ENCODE peak calls at places on chromosomes 4 and X, in five cellular contexts. Z, R, C, J and A are unnamed samples.

GRCh38 chrX:8987672-8988250 is 46.2 kb downstream of the FAM9B start:
- DNase-seq in Z (no peak), R (no peak), C (peak; percentile 18), J (no peak), A (no peak)

GRCh38 chr4:3865986-3866812 is 100.0 kb downstream of the ADRA2C start:
- DNase-seq in Z (no peak), R (no peak), C (no peak), J (no peak), A (no peak)

GRCh38 chr4:147548251-147548650 is 67.4 kb downstream of the EDNRA start:
- DNase-seq in Z (no peak), R (no peak), C (no peak), J (no peak), A (no peak)

GRCh38 chr4:107603430-107603829 is 116.6 kb downstream of the PAPSS1 start:
- DNase-seq in Z (no peak), R (peak; percentile 18), C (no peak), J (no peak), A (peak; percentile 18)

GRCh38 chr4:139609647-139610046 is 53.6 kb upstream of the SETD7 start:
- DNase-seq in Z (no peak), R (peak; percentile 61), C (no peak), J (peak; percentile 19), A (no peak)

GRCh38 chr4:176792348-176793059 is at the start of gene VEGFC:
- DNase-seq in Z (peak; percentile 13), R (peak; percentile 70), C (no peak), J (peak; percentile 73), A (no peak)

GRCh38 chr4:185335579-185335978 is 60.1 kb downstream of the LRP2BP start:
- DNase-seq in Z (no peak), R (no peak), C (no peak), J (peak; percentile 3), A (no peak)

GRCh38 chrX:16852617-16853179 is 17.5 kb downstream of the RBBP7 start:
- DNase-seq in Z (no peak), R (no peak), C (no peak), J (peak; percentile 48), A (no peak)

GRCh38 chrX:19122641-19123009 is 357 bp upstream of the ADGRG2 start:
- DNase-seq in Z (no peak), R (no peak), C (no peak), J (no peak), A (no peak)

GRCh38 chr4:53022162-53023100 is 160.3 kb downstream of the RASL11B start:
- DNase-seq in Z (no peak), R (no peak), C (no peak), J (no peak), A (no peak)

GRCh38 chr4:173707658-173708415 is 177.8 kb upstream of the HAND2 start:
- DNase-seq in Z (no peak), R (no peak), C (no peak), J (no peak), A (no peak)

GRCh38 chr4:39814403-39815185 is 116.7 kb downstream of the UBE2K start:
- DNase-seq in Z (no peak), R (peak; percentile 5), C (no peak), J (peak; percentile 8), A (no peak)

GRCh38 chr4:67697860-67698655 is 2.9 kb downstream of the UBA6 start:
- DNase-seq in Z (no peak), R (no peak), C (no peak), J (no peak), A (no peak)

GRCh38 chr4:103091601-103092223 is 7.9 kb downstream of the BDH2 start:
- DNase-seq in Z (peak; percentile 9), R (peak; percentile 50), C (no peak), J (peak; percentile 63), A (peak; percentile 32)

GRCh38 chr4:168388890-168389289 is 70.3 kb upstream of the DDX60 start:
- DNase-seq in Z (no peak), R (peak; percentile 58), C (no peak), J (peak; percentile 80), A (no peak)

GRCh38 chr4:103786014-103786413 is 66.2 kb upstream of the TACR3 start:
- DNase-seq in Z (no peak), R (peak; percentile 1), C (no peak), J (peak; percentile 30), A (no peak)

GRCh38 chrX:136453771-136454170 is 34.0 kb upstream of the BRS3 start:
- DNase-seq in Z (no peak), R (no peak), C (no peak), J (no peak), A (no peak)

GRCh38 chr4:142418697-142419096 is 427.4 kb downstream of the INPP4B start:
- DNase-seq in Z (no peak), R (no peak), C (no peak), J (no peak), A (no peak)

GRCh38 chrX:73922856-73923429 is 359.9 kb downstream of the CHIC1 start:
- DNase-seq in Z (no peak), R (no peak), C (no peak), J (peak; percentile 21), A (no peak)

GRCh38 chrX:49610718-49611310 is 12.0 kb downstream of the GAGE1 start:
- DNase-seq in Z (no peak), R (no peak), C (no peak), J (no peak), A (no peak)

GRCh38 chr4:118757761-118758213 is 72.6 kb downstream of the METTL14 start:
- DNase-seq in Z (no peak), R (no peak), C (no peak), J (peak; percentile 73), A (no peak)

GRCh38 chrX:47530054-47530453 is 31.0 kb upstream of the ARAF start:
- DNase-seq in Z (no peak), R (no peak), C (no peak), J (no peak), A (no peak)

GRCh38 chrX:20681691-20682090 is 415.0 kb upstream of the RPS6KA3 start:
- DNase-seq in Z (no peak), R (no peak), C (no peak), J (no peak), A (no peak)

GRCh38 chrX:73855546-73855945 is 292.5 kb downstream of the CHIC1 start:
- DNase-seq in Z (peak; percentile 7), R (peak; percentile 79), C (peak; percentile 10), J (peak; percentile 60), A (peak; percentile 8)

GRCh38 chrX:53682885-53683555 is 3.5 kb downstream of the HUWE1 start:
- DNase-seq in Z (no peak), R (peak; percentile 51), C (peak; percentile 12), J (peak; percentile 56), A (no peak)

GRCh38 chr4:86557526-86557925 is 36.6 kb upstream of the PTPN13 start:
- DNase-seq in Z (no peak), R (no peak), C (no peak), J (peak; percentile 62), A (no peak)

GRCh38 chr4:86558258-86558657 is 35.9 kb upstream of the PTPN13 start:
- DNase-seq in Z (no peak), R (no peak), C (no peak), J (no peak), A (no peak)

GRCh38 chr4:86558799-86559198 is 35.3 kb upstream of the PTPN13 start:
- DNase-seq in Z (no peak), R (no peak), C (no peak), J (peak; percentile 87), A (no peak)

GRCh38 chr4:86554641-86555040 is 39.5 kb upstream of the PTPN13 start:
- DNase-seq in Z (no peak), R (no peak), C (no peak), J (no peak), A (no peak)

GRCh38 chr4:86556791-86557415 is 37.2 kb upstream of the PTPN13 start:
- DNase-seq in Z (no peak), R (no peak), C (no peak), J (peak; percentile 49), A (no peak)
- H3K27ac ChIP-seq in Z (no peak overlapping the region), R (peak overlapping the region; percentile 62), C (no peak overlapping the region), J (peak overlapping the region; percentile 76), A (no peak overlapping the region)

GRCh38 chr4:189237340-189237739 is 703.3 kb upstream of the FRG1 start:
- DNase-seq in Z (no peak), R (no peak), C (no peak), J (no peak), A (no peak)
- H3K27ac ChIP-seq in Z (no peak overlapping the region), R (no peak overlapping the region), C (no peak overlapping the region), J (no peak overlapping the region), A (no peak overlapping the region)

GRCh38 chrX:132022863-132023116 is 312 bp upstream of the STK26 start:
- DNase-seq in Z (peak; percentile 1), R (no peak), C (no peak), J (no peak), A (no peak)
- H3K27ac ChIP-seq in Z (no peak overlapping the region), R (peak overlapping the region; percentile 53), C (peak overlapping the region; percentile 75), J (peak overlapping the region; percentile 37), A (no peak overlapping the region)

DNA sequence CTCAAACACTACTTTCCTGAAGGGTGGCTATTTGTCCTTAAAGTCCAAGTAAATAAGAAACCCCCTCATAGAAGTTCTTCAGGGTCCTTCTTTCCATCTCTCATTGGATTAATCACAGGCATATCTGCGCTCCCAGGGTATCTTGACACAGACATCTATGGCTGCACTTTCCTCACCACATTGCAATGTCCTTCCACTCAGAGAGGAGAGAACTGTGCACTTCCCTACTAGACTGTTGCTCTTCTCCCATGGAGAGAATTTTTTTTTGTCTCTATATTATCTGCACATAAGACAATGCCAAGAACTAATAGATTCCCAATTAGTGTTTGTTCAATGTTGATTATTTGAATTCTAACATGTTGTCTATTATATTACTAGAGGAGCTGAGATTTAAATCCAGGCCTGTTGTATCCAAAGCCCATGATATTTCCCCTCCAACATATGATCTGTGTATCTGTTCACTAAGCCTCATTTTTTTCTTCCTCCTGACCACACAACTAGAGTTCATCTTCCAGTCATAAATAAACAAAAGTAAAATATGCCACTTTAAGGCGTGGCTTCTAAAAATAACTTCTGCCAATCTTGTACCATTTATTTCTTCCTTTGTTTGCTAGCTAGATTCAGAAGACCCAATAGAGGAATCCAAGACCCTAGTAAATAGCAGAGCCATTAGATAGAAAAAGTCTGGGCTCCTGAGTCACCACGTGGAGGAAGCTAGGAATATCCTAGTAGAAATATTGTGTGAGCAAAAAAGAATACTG is 61.5 kb upstream of the FAM241A start:
- DNase-seq in Z (no peak), R (peak; percentile 7), C (no peak), J (peak; percentile 14), A (no peak)
- H3K27ac ChIP-seq in Z (no peak overlapping the region), R (peak overlapping the region; percentile 44), C (no peak overlapping the region), J (peak overlapping the region; percentile 79), A (no peak overlapping the region)

GRCh38 chr4:137663376-137664054 is 131.2 kb upstream of the PCDH18 start:
- DNase-seq in Z (no peak), R (no peak), C (no peak), J (no peak), A (no peak)
- H3K27ac ChIP-seq in Z (no peak overlapping the region), R (peak overlapping the region; percentile 65), C (no peak overlapping the region), J (no peak overlapping the region), A (peak overlapping the region; percentile 82)

GRCh38 chr4:110108470-110108869 is 89.9 kb downstream of the ELOVL6 start:
- DNase-seq in Z (no peak), R (no peak), C (no peak), J (no peak), A (no peak)

GRCh38 chr4:110107868-110108267 is 90.5 kb downstream of the ELOVL6 start:
- DNase-seq in Z (no peak), R (no peak), C (no peak), J (no peak), A (no peak)

GRCh38 chr4:110104661-110105060 is 93.8 kb downstream of the ELOVL6 start:
- DNase-seq in Z (no peak), R (no peak), C (no peak), J (no peak), A (no peak)

GRCh38 chr4:110108960-110109359 is 89.5 kb downstream of the ELOVL6 start:
- DNase-seq in Z (no peak), R (no peak), C (no peak), J (no peak), A (no peak)

GRCh38 chr4:110106946-110107325 is 91.5 kb downstream of the ELOVL6 start:
- DNase-seq in Z (no peak), R (peak; percentile 32), C (no peak), J (no peak), A (no peak)
- H3K27ac ChIP-seq in Z (no peak overlapping the region), R (peak overlapping the region; percentile 89), C (no peak overlapping the region), J (no peak overlapping the region), A (no peak overlapping the region)